ENCODE peak calls at places on chromosome 11, in eight cellular contexts. C is lower lobe of right lung, O is WERI-Rb-1, H is neural progenitor cell, P is cardiac muscle cell, M is right atrium auricular region, I is DND-41, E is HFF-Myc. A is an unnamed sample.
A peak's percentile ranks its signal among the peaks of the same experiment; 100 is the strongest.

GRCh38 chr11:117945047-117945820 is 16.0 kb upstream of the TMPRSS13 start:
- DNase-seq in M (peak; percentile 18), O (no peak), E (no peak), I (no peak), C (no peak), H (peak; percentile 53), P (no peak), A (no peak)

GRCh38 chr11:1397862-1398505 is 8.2 kb downstream of the BRSK2 start:
- DNase-seq in E (no peak), I (no peak), P (no peak), C (no peak), M (no peak), O (no peak), H (no peak), A (no peak)

GRCh38 chr11:105838668-105839403 is 183.2 kb downstream of the MSANTD4 start:
- DNase-seq in E (peak; percentile 6), P (no peak), C (no peak), O (no peak), I (no peak), M (no peak), H (no peak), A (no peak)

GRCh38 chr11:12117200-12117995 is 7.0 kb downstream of the MICAL2 start:
- DNase-seq in O (no peak), I (no peak), P (peak; percentile 44), E (no peak), H (no peak), M (no peak), C (no peak), A (no peak)

GRCh38 chr11:41498726-41499125 is 39.3 kb upstream of the LRRC4C start:
- DNase-seq in I (no peak), P (peak; percentile 4), H (no peak), E (no peak), O (no peak), M (no peak), C (no peak), A (no peak)

GRCh38 chr11:22510010-22510409 is 115.6 kb downstream of the FANCF start:
- DNase-seq in C (no peak), O (no peak), E (no peak), I (no peak), P (no peak), H (no peak), M (no peak), A (peak; percentile 17)

GRCh38 chr11:47460571-47461235 is 11.8 kb upstream of the RAPSN start:
- DNase-seq in H (no peak), E (no peak), I (no peak), P (no peak), C (no peak), O (no peak), M (no peak), A (peak; percentile 25)

GRCh38 chr11:62999649-63000048 is 14.9 kb upstream of the SLC22A6 start:
- DNase-seq in P (no peak), E (no peak), C (no peak), O (no peak), H (no peak), M (no peak), I (no peak), A (no peak)

GRCh38 chr11:108559340-108559739 is 34.2 kb downstream of the EXPH5 start:
- DNase-seq in M (no peak), C (no peak), O (no peak), I (no peak), H (no peak), P (no peak), E (peak; percentile 66), A (peak; percentile 88)

GRCh38 chr11:108558222-108558621 is 35.3 kb downstream of the EXPH5 start:
- DNase-seq in H (no peak), P (no peak), C (no peak), I (no peak), M (no peak), O (no peak), E (no peak), A (no peak)

GRCh38 chr11:108562746-108563581 is 30.6 kb downstream of the EXPH5 start:
- DNase-seq in H (peak; percentile 22), M (no peak), I (no peak), O (no peak), E (no peak), P (no peak), C (no peak), A (peak; percentile 25)

GRCh38 chr11:108561535-108561991 is 32.0 kb downstream of the EXPH5 start:
- DNase-seq in M (no peak), P (no peak), C (no peak), O (no peak), H (no peak), I (no peak), E (no peak), A (peak; percentile 85)

GRCh38 chr11:108559904-108560303 is 33.7 kb downstream of the EXPH5 start:
- DNase-seq in E (peak; percentile 31), H (no peak), O (no peak), I (no peak), M (no peak), P (no peak), C (no peak), A (peak; percentile 99)
- H3K4me3 ChIP-seq in E (no peak overlapping the region), H (no peak overlapping the region), O (no peak overlapping the region), I (no peak overlapping the region), M (no peak overlapping the region), P (no peak overlapping the region), C (no peak overlapping the region), A (no peak overlapping the region)

DNA sequence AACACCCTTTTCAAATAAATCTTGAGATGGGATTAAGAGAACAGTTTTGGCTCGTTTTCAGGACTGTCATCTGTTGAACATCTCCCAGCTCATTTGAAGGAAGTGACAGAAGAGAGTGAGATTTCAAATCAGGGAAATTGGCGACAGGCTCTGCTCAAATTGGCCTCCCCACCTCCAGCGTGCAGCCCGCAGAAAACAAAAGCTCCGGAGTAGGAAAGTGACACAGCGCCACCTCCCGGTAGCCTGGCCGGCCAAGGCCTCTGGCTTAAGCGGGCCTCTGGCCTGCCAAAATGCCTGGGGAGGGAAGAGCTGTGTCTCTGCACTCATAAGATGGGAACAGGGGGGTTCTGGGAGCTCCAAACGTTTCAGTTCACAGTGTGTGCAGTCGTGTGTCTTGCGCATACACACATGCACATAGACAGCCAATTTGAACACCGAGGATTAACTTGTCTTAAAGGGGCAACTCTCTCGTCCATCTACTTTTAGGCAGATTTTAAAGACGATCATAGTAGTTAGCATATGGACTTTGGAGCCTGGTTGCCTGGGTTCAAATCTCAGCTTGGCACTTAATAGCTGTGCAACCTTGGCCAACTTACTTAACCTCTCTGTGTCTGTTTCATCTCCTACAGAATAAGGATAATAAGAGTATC is 132.7 kb upstream of the RCN1 start:
- DNase-seq in I (no peak), E (no peak), O (peak; percentile 60), C (peak; percentile 65), H (peak; percentile 90), M (peak; percentile 66), P (peak; percentile 75), A (peak; percentile 58)
- TF ChIP-seq CTCF in I (no peak), E (peak; percentile 93), O (peak; percentile 89), C (peak; percentile 74), H (peak; percentile 98), M (peak; percentile 60), P (peak; percentile 98), A (peak; percentile 88)

GRCh38 chr11:67056267-67056639 is 394 bp upstream of the RHOD start:
- DNase-seq in P (no peak), M (no peak), I (no peak), H (no peak), E (no peak), O (no peak), C (no peak), A (no peak)
- H3K4me3 ChIP-seq in P (peak overlapping the region; percentile 38), M (peak overlapping the region; percentile 48), I (no peak overlapping the region), H (peak overlapping the region; percentile 56), E (peak overlapping the region; percentile 37), O (no peak overlapping the region), C (peak overlapping the region; percentile 72), A (peak overlapping the region; percentile 70)

DNA sequence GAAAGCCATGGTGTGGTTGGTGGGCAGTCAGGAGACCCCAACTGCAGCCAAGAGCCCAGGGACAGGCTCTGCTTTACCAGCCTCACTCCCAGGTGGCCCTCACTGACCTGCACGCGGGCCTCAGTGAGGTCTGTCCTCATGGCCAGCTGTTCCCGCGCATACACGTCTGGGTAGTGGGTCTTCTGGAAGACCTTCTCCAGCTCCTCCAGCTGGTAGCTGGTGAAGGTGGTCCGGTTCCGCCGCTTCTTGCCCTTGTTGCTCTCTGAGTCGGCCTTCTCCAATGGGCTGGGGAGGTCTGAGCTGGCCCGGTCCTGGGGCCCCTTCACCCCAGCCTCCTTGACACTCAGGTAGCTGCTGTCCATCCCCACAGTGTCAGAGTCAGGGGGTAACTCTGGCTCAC is 34.7 kb downstream of the ALX4 start:
- DNase-seq in C (no peak), O (no peak), P (no peak), E (no peak), I (no peak), M (no peak), H (no peak), A (no peak)
- TF ChIP-seq CTCF in C (no peak), O (no peak), P (no peak), E (no peak), I (no peak), M (no peak), H (no peak), A (no peak)

A was measured in AG10803.